ENCODE peak calls at places on chromosome 19, in eight cellular contexts. One of them, this sample, is unnamed.

GRCh38 chr19:7766535-7766934 is 3.5 kb downstream of the CLEC4M start:
- DNase-seq in tibial nerve: no peak
- DNase-seq in ovary: no peak
- DNase-seq in body of pancreas: no peak
- DNase-seq in heart left ventricle: no peak
- DNase-seq in uterus: no peak
- DNase-seq in NB4: no peak
- DNase-seq in GM12892: no peak
- DNase-seq in this sample: no peak

GRCh38 chr19:38304866-38305429 is 897 bp downstream of the C19orf33 start:
- DNase-seq in tibial nerve: peak
- DNase-seq in ovary: peak
- DNase-seq in body of pancreas: peak
- DNase-seq in heart left ventricle: peak
- DNase-seq in uterus: no peak
- DNase-seq in NB4: no peak
- DNase-seq in GM12892: no peak
- DNase-seq in this sample: peak

GRCh38 chr19:46761418-46761831 is 15.2 kb upstream of the STRN4 start:
- DNase-seq in tibial nerve: no peak
- DNase-seq in ovary: no peak
- DNase-seq in body of pancreas: no peak
- DNase-seq in heart left ventricle: no peak
- DNase-seq in uterus: no peak
- DNase-seq in NB4: no peak
- DNase-seq in GM12892: no peak
- DNase-seq in this sample: no peak

GRCh38 chr19:47407417-47407774 is 11.9 kb downstream of the MEIS3 start:
- DNase-seq in tibial nerve: no peak
- DNase-seq in ovary: no peak
- DNase-seq in body of pancreas: no peak
- DNase-seq in heart left ventricle: no peak
- DNase-seq in uterus: no peak
- DNase-seq in NB4: peak
- DNase-seq in GM12892: no peak
- DNase-seq in this sample: no peak

GRCh38 chr19:41705393-41706174 is 2.8 kb upstream of the CEACAM5 start:
- DNase-seq in tibial nerve: no peak
- DNase-seq in ovary: no peak
- DNase-seq in body of pancreas: peak
- DNase-seq in heart left ventricle: no peak
- DNase-seq in uterus: no peak
- DNase-seq in NB4: peak
- DNase-seq in GM12892: no peak
- DNase-seq in this sample: peak

GRCh38 chr19:44648536-44649370 is 5.0 kb downstream of the PVR start:
- DNase-seq in tibial nerve: no peak
- DNase-seq in ovary: no peak
- DNase-seq in body of pancreas: no peak
- DNase-seq in heart left ventricle: peak
- DNase-seq in uterus: no peak
- DNase-seq in NB4: no peak
- DNase-seq in GM12892: no peak
- DNase-seq in this sample: no peak

GRCh38 chr19:19403373-19403901 is 2.0 kb upstream of the GATAD2A start:
- DNase-seq in tibial nerve: no peak
- DNase-seq in ovary: no peak
- DNase-seq in body of pancreas: peak
- DNase-seq in heart left ventricle: no peak
- DNase-seq in uterus: no peak
- DNase-seq in NB4: peak
- DNase-seq in GM12892: no peak
- DNase-seq in this sample: peak

GRCh38 chr19:52670046-52670445 is 31.9 kb upstream of the ZNF83 start:
- DNase-seq in tibial nerve: no peak
- DNase-seq in ovary: no peak
- DNase-seq in body of pancreas: no peak
- DNase-seq in heart left ventricle: no peak
- DNase-seq in uterus: no peak
- DNase-seq in NB4: no peak
- DNase-seq in GM12892: no peak
- DNase-seq in this sample: no peak

GRCh38 chr19:18339703-18340102 is 695 bp upstream of the PGPEP1 start:
- DNase-seq in tibial nerve: no peak
- DNase-seq in ovary: no peak
- DNase-seq in body of pancreas: no peak
- DNase-seq in heart left ventricle: no peak
- DNase-seq in uterus: no peak
- DNase-seq in NB4: peak
- DNase-seq in GM12892: no peak
- DNase-seq in this sample: peak

GRCh38 chr19:36169084-36169760 is 17.0 kb upstream of the COX7A1 start:
- DNase-seq in tibial nerve: no peak
- DNase-seq in ovary: no peak
- DNase-seq in body of pancreas: peak
- DNase-seq in heart left ventricle: peak
- DNase-seq in uterus: no peak
- DNase-seq in NB4: no peak
- DNase-seq in GM12892: no peak
- DNase-seq in this sample: no peak

GRCh38 chr19:5645409-5645808 is 22.5 kb downstream of the SAFB start:
- DNase-seq in tibial nerve: no peak
- DNase-seq in ovary: no peak
- DNase-seq in body of pancreas: no peak
- DNase-seq in heart left ventricle: no peak
- DNase-seq in uterus: no peak
- DNase-seq in NB4: no peak
- DNase-seq in GM12892: no peak
- DNase-seq in this sample: no peak

GRCh38 chr19:42412223-42412622 is 15.0 kb downstream of the LIPE start:
- DNase-seq in tibial nerve: no peak
- DNase-seq in ovary: no peak
- DNase-seq in body of pancreas: no peak
- DNase-seq in heart left ventricle: no peak
- DNase-seq in uterus: no peak
- DNase-seq in NB4: peak
- DNase-seq in GM12892: no peak
- DNase-seq in this sample: no peak

GRCh38 chr19:54430306-54431254 is 15.3 kb downstream of the TTYH1 start:
- DNase-seq in tibial nerve: no peak
- DNase-seq in ovary: peak
- DNase-seq in body of pancreas: peak
- DNase-seq in heart left ventricle: peak
- DNase-seq in uterus: no peak
- DNase-seq in NB4: peak
- DNase-seq in GM12892: peak
- DNase-seq in this sample: peak

DNA sequence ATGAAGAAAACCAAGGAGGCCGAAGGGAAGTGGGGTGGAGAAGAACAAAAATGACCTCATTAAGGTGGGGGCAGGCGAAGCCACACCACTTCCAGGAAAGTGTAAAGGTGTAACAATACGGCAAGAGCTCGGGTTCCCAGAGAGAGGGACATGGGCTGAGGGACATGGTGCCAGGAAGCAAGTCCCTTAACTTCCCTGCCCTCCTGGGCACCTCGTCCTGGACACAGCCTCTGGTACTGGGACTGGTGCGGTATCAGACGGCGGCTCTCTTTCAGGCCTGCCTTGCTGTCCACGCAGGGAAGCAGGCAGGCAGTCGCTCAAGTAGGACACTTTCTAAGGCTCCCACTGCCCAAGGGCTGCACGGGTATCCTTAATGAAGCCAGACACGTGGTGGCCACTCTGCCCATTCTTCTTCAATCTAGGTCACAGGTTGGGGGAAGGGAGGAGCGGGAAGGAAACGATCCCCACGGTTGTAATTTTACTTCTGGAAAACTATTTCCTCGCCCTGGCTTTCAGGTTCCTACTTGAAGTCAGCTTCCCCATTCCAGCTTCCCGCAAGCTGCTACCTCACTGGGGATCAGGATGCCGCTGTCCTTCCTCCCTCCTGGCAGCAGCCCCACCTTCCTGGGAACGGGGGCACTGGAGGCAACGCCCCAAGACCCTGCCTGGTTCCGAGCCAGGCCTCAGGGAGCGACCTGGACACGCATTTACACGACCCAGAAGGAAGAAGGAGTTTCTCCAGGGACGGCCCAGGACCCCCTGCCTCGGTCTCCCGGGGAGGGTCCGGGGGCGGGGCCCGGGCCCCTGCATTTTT is 1.2 kb downstream of the AP3D1 start:
- DNase-seq in tibial nerve: no peak
- DNase-seq in ovary: peak
- DNase-seq in body of pancreas: peak
- DNase-seq in heart left ventricle: no peak
- DNase-seq in uterus: no peak
- DNase-seq in NB4: peak
- DNase-seq in GM12892: no peak
- DNase-seq in this sample: no peak
- TF ChIP-seq POLR2A in tibial nerve: no peak
- TF ChIP-seq POLR2A in ovary: no peak
- TF ChIP-seq POLR2A in body of pancreas: peak
- TF ChIP-seq POLR2A in heart left ventricle: no peak
- TF ChIP-seq POLR2A in uterus: no peak
- TF ChIP-seq POLR2A in NB4: no peak
- TF ChIP-seq POLR2A in GM12892: no peak
- TF ChIP-seq POLR2A in this sample: no peak

GRCh38 chr19:50273821-50274220 is 55.4 kb downstream of the KCNC3 start:
- DNase-seq in tibial nerve: no peak
- DNase-seq in ovary: no peak
- DNase-seq in body of pancreas: no peak
- DNase-seq in heart left ventricle: no peak
- DNase-seq in uterus: no peak
- DNase-seq in NB4: no peak
- DNase-seq in GM12892: no peak
- DNase-seq in this sample: no peak

GRCh38 chr19:50268501-50268900 is 60.7 kb downstream of the KCNC3 start:
- DNase-seq in tibial nerve: no peak
- DNase-seq in ovary: no peak
- DNase-seq in body of pancreas: no peak
- DNase-seq in heart left ventricle: no peak
- DNase-seq in uterus: no peak
- DNase-seq in NB4: no peak
- DNase-seq in GM12892: no peak
- DNase-seq in this sample: no peak

GRCh38 chr19:50275577-50276368 is 53.4 kb downstream of the KCNC3 start:
- DNase-seq in tibial nerve: no peak
- DNase-seq in ovary: no peak
- DNase-seq in body of pancreas: no peak
- DNase-seq in heart left ventricle: no peak
- DNase-seq in uterus: no peak
- DNase-seq in NB4: no peak
- DNase-seq in GM12892: no peak
- DNase-seq in this sample: no peak

GRCh38 chr19:50269653-50270052 is 59.5 kb downstream of the KCNC3 start:
- DNase-seq in tibial nerve: no peak
- DNase-seq in ovary: no peak
- DNase-seq in body of pancreas: no peak
- DNase-seq in heart left ventricle: no peak
- DNase-seq in uterus: no peak
- DNase-seq in NB4: no peak
- DNase-seq in GM12892: no peak
- DNase-seq in this sample: peak

GRCh38 chr19:50272263-50272897 is 56.8 kb downstream of the KCNC3 start:
- DNase-seq in tibial nerve: no peak
- DNase-seq in ovary: no peak
- DNase-seq in body of pancreas: no peak
- DNase-seq in heart left ventricle: no peak
- DNase-seq in uterus: no peak
- DNase-seq in NB4: no peak
- DNase-seq in GM12892: no peak
- DNase-seq in this sample: no peak
- TF ChIP-seq POLR2A in tibial nerve: no peak
- TF ChIP-seq POLR2A in ovary: no peak
- TF ChIP-seq POLR2A in body of pancreas: no peak
- TF ChIP-seq POLR2A in heart left ventricle: no peak
- TF ChIP-seq POLR2A in uterus: no peak
- TF ChIP-seq POLR2A in NB4: no peak
- TF ChIP-seq POLR2A in GM12892: no peak
- TF ChIP-seq POLR2A in this sample: no peak

GRCh38 chr19:4064551-4065260 is 2.0 kb downstream of the ZBTB7A start:
- DNase-seq in tibial nerve: no peak
- DNase-seq in ovary: peak
- DNase-seq in body of pancreas: peak
- DNase-seq in heart left ventricle: peak
- DNase-seq in uterus: peak
- DNase-seq in NB4: peak
- DNase-seq in GM12892: no peak
- DNase-seq in this sample: no peak
- TF ChIP-seq POLR2A in tibial nerve: no peak
- TF ChIP-seq POLR2A in ovary: peak
- TF ChIP-seq POLR2A in body of pancreas: no peak
- TF ChIP-seq POLR2A in heart left ventricle: no peak
- TF ChIP-seq POLR2A in uterus: no peak
- TF ChIP-seq POLR2A in NB4: no peak
- TF ChIP-seq POLR2A in GM12892: no peak
- TF ChIP-seq POLR2A in this sample: no peak

GRCh38 chr19:1432507-1432887 is 5.7 kb upstream of the RPS15 start:
- DNase-seq in tibial nerve: no peak
- DNase-seq in ovary: no peak
- DNase-seq in body of pancreas: no peak
- DNase-seq in heart left ventricle: no peak
- DNase-seq in uterus: no peak
- DNase-seq in NB4: no peak
- DNase-seq in GM12892: no peak
- DNase-seq in this sample: no peak
- TF ChIP-seq POLR2A in tibial nerve: no peak
- TF ChIP-seq POLR2A in ovary: no peak
- TF ChIP-seq POLR2A in body of pancreas: no peak
- TF ChIP-seq POLR2A in heart left ventricle: no peak
- TF ChIP-seq POLR2A in uterus: no peak
- TF ChIP-seq POLR2A in NB4: no peak
- TF ChIP-seq POLR2A in GM12892: no peak
- TF ChIP-seq POLR2A in this sample: no peak

This sample was measured in erythroblast.